ENCODE peak calls at places on chromosomes 16 and 17, in ten cellular contexts. One of them, this sample, is unnamed.

GRCh38 chr17:45293413-45294211 is 23.2 kb downstream of the MAP3K14 start:
- DNase-seq in AG04450: peak
- DNase-seq in CD4-positive, alpha-beta T cell: no peak
- DNase-seq in body of pancreas: peak
- DNase-seq in fibroblast of pulmonary artery: peak
- DNase-seq in GM12865: peak
- DNase-seq in pancreas: peak
- DNase-seq in HFFc6: peak
- DNase-seq in retinal pigment epithelial cell: peak
- DNase-seq in Calu3: peak
- DNase-seq in this sample: no peak

GRCh38 chr16:70735141-70735979 is 49.5 kb upstream of the MTSS2 start:
- DNase-seq in retinal pigment epithelial cell: no peak
- DNase-seq in CD4-positive, alpha-beta T cell: no peak
- DNase-seq in body of pancreas: no peak
- DNase-seq in HFFc6: peak
- DNase-seq in GM12865: no peak
- DNase-seq in fibroblast of pulmonary artery: peak
- DNase-seq in AG04450: peak
- DNase-seq in pancreas: no peak
- DNase-seq in Calu3: no peak
- DNase-seq in this sample: no peak

GRCh38 chr16:84868328-84868727 is 48.5 kb downstream of the CRISPLD2 start:
- DNase-seq in CD4-positive, alpha-beta T cell: no peak
- DNase-seq in HFFc6: no peak
- DNase-seq in GM12865: no peak
- DNase-seq in retinal pigment epithelial cell: no peak
- DNase-seq in pancreas: no peak
- DNase-seq in Calu3: no peak
- DNase-seq in AG04450: no peak
- DNase-seq in fibroblast of pulmonary artery: no peak
- DNase-seq in body of pancreas: no peak
- DNase-seq in this sample: no peak

GRCh38 chr16:87303431-87303930 is 13.7 kb downstream of the C16orf95 start:
- DNase-seq in pancreas: no peak
- DNase-seq in CD4-positive, alpha-beta T cell: no peak
- DNase-seq in AG04450: no peak
- DNase-seq in fibroblast of pulmonary artery: peak
- DNase-seq in body of pancreas: no peak
- DNase-seq in HFFc6: no peak
- DNase-seq in GM12865: no peak
- DNase-seq in retinal pigment epithelial cell: no peak
- DNase-seq in Calu3: no peak
- DNase-seq in this sample: no peak

GRCh38 chr17:41527076-41528023 is 758 bp downstream of the KRT19 start:
- DNase-seq in Calu3: peak
- DNase-seq in AG04450: no peak
- DNase-seq in retinal pigment epithelial cell: no peak
- DNase-seq in body of pancreas: peak
- DNase-seq in HFFc6: no peak
- DNase-seq in fibroblast of pulmonary artery: no peak
- DNase-seq in GM12865: no peak
- DNase-seq in pancreas: peak
- DNase-seq in CD4-positive, alpha-beta T cell: no peak
- DNase-seq in this sample: no peak

GRCh38 chr17:2990396-2990795 is 73.0 kb downstream of the OR1D5 start:
- DNase-seq in HFFc6: no peak
- DNase-seq in AG04450: no peak
- DNase-seq in fibroblast of pulmonary artery: no peak
- DNase-seq in GM12865: no peak
- DNase-seq in Calu3: no peak
- DNase-seq in retinal pigment epithelial cell: no peak
- DNase-seq in pancreas: no peak
- DNase-seq in body of pancreas: no peak
- DNase-seq in CD4-positive, alpha-beta T cell: no peak
- DNase-seq in this sample: no peak

GRCh38 chr17:59607817-59608403 is 11.8 kb upstream of the CLTC start:
- DNase-seq in fibroblast of pulmonary artery: no peak
- DNase-seq in retinal pigment epithelial cell: no peak
- DNase-seq in body of pancreas: no peak
- DNase-seq in CD4-positive, alpha-beta T cell: no peak
- DNase-seq in HFFc6: no peak
- DNase-seq in GM12865: peak
- DNase-seq in pancreas: no peak
- DNase-seq in Calu3: no peak
- DNase-seq in AG04450: no peak
- DNase-seq in this sample: no peak

GRCh38 chr17:34275881-34276280 is 5.9 kb downstream of the CCL7 start:
- DNase-seq in body of pancreas: no peak
- DNase-seq in HFFc6: peak
- DNase-seq in AG04450: peak
- DNase-seq in CD4-positive, alpha-beta T cell: no peak
- DNase-seq in pancreas: no peak
- DNase-seq in Calu3: no peak
- DNase-seq in retinal pigment epithelial cell: no peak
- DNase-seq in GM12865: no peak
- DNase-seq in fibroblast of pulmonary artery: peak
- DNase-seq in this sample: peak

GRCh38 chr17:33285413-33285812 is 7.7 kb downstream of the ASIC2 start:
- DNase-seq in Calu3: no peak
- DNase-seq in fibroblast of pulmonary artery: no peak
- DNase-seq in HFFc6: no peak
- DNase-seq in pancreas: no peak
- DNase-seq in GM12865: no peak
- DNase-seq in body of pancreas: no peak
- DNase-seq in AG04450: no peak
- DNase-seq in CD4-positive, alpha-beta T cell: no peak
- DNase-seq in retinal pigment epithelial cell: no peak
- DNase-seq in this sample: no peak

GRCh38 chr17:65660947-65661346 is 99.5 kb upstream of the AXIN2 start:
- DNase-seq in CD4-positive, alpha-beta T cell: no peak
- DNase-seq in GM12865: peak
- DNase-seq in retinal pigment epithelial cell: no peak
- DNase-seq in Calu3: no peak
- DNase-seq in pancreas: no peak
- DNase-seq in HFFc6: peak
- DNase-seq in body of pancreas: no peak
- DNase-seq in AG04450: no peak
- DNase-seq in fibroblast of pulmonary artery: peak
- DNase-seq in this sample: no peak

GRCh38 chr17:42657824-42658588 is 1.1 kb upstream of the TUBG2 start:
- DNase-seq in fibroblast of pulmonary artery: no peak
- DNase-seq in body of pancreas: no peak
- DNase-seq in CD4-positive, alpha-beta T cell: no peak
- DNase-seq in GM12865: no peak
- DNase-seq in retinal pigment epithelial cell: no peak
- DNase-seq in pancreas: no peak
- DNase-seq in Calu3: no peak
- DNase-seq in HFFc6: no peak
- DNase-seq in AG04450: no peak
- DNase-seq in this sample: no peak

GRCh38 chr17:63275318-63275967 is 170.7 kb downstream of the CYB561 start:
- DNase-seq in body of pancreas: no peak
- DNase-seq in HFFc6: peak
- DNase-seq in GM12865: no peak
- DNase-seq in retinal pigment epithelial cell: peak
- DNase-seq in pancreas: no peak
- DNase-seq in Calu3: peak
- DNase-seq in fibroblast of pulmonary artery: peak
- DNase-seq in CD4-positive, alpha-beta T cell: no peak
- DNase-seq in AG04450: peak
- DNase-seq in this sample: peak

GRCh38 chr17:846901-847777 is 65.0 kb downstream of the MRM3 start:
- DNase-seq in HFFc6: no peak
- DNase-seq in retinal pigment epithelial cell: no peak
- DNase-seq in GM12865: no peak
- DNase-seq in Calu3: no peak
- DNase-seq in AG04450: no peak
- DNase-seq in body of pancreas: peak
- DNase-seq in pancreas: no peak
- DNase-seq in fibroblast of pulmonary artery: peak
- DNase-seq in CD4-positive, alpha-beta T cell: no peak
- DNase-seq in this sample: no peak

GRCh38 chr16:19008245-19008644 is 24.5 kb downstream of the TMC7 start:
- DNase-seq in HFFc6: peak
- DNase-seq in pancreas: no peak
- DNase-seq in Calu3: no peak
- DNase-seq in fibroblast of pulmonary artery: peak
- DNase-seq in GM12865: peak
- DNase-seq in CD4-positive, alpha-beta T cell: no peak
- DNase-seq in AG04450: peak
- DNase-seq in retinal pigment epithelial cell: no peak
- DNase-seq in body of pancreas: no peak
- DNase-seq in this sample: no peak

DNA sequence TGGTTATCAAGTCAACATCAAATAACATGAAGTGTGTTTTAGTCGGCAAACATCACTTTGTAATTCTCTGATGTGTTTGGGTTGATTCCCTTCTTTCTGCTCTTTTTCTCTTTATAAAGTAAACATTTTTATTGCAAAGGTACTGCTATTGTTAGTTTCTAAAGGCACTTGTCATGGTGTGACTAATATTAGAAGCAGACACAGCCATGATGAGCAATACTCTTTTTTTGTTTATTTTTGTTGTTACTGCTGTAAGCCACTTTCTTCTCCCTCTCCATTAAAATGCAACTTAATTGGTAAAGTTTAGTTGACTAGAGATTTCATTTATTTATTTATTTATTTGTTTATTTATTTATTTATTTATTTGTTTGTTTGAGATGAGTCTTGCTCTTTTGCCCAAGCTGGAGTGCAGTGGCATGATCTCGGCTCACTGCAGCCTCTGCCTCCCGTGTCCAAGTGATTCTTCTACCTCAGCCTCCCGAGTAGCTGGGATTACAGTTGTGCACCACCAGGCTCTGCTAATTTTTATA is 424.7 kb downstream of the WWOX start:
- DNase-seq in retinal pigment epithelial cell: no peak
- DNase-seq in pancreas: no peak
- DNase-seq in GM12865: no peak
- DNase-seq in body of pancreas: no peak
- DNase-seq in fibroblast of pulmonary artery: no peak
- DNase-seq in HFFc6: no peak
- DNase-seq in CD4-positive, alpha-beta T cell: no peak
- DNase-seq in AG04450: no peak
- DNase-seq in Calu3: no peak
- DNase-seq in this sample: no peak
- TF ChIP-seq CTCF in retinal pigment epithelial cell: no peak
- TF ChIP-seq CTCF in pancreas: no peak
- TF ChIP-seq CTCF in GM12865: no peak
- TF ChIP-seq CTCF in body of pancreas: no peak
- TF ChIP-seq CTCF in fibroblast of pulmonary artery: no peak
- TF ChIP-seq CTCF in HFFc6: no peak
- TF ChIP-seq CTCF in CD4-positive, alpha-beta T cell: no peak
- TF ChIP-seq CTCF in AG04450: no peak
- TF ChIP-seq CTCF in Calu3: no peak
- TF ChIP-seq CTCF in this sample: no peak

DNA sequence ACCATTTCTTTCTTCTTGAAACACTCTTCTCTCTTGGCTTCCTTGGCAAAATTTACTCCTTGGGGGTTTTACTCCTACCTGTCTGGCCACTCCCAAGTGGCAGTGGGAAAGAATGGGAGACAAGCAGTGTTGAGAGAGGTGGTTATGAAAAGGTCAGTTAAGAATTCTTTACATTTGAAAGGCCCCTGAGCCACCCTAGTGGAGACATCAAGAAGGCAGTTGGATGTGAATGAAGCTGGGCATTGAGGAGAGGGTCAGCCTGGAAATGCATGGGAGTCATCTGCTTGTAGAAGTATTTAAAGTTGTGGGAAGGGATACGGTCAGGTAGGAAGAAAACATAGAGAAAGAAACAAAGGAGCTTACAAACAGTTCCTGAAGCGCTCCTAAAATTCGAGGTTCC is 42.3 kb upstream of the CCNF start:
- DNase-seq in Calu3: no peak
- DNase-seq in body of pancreas: no peak
- DNase-seq in pancreas: no peak
- DNase-seq in retinal pigment epithelial cell: no peak
- DNase-seq in HFFc6: no peak
- DNase-seq in CD4-positive, alpha-beta T cell: no peak
- DNase-seq in fibroblast of pulmonary artery: no peak
- DNase-seq in GM12865: no peak
- DNase-seq in AG04450: no peak
- DNase-seq in this sample: no peak
- TF ChIP-seq CTCF in Calu3: peak
- TF ChIP-seq CTCF in body of pancreas: no peak
- TF ChIP-seq CTCF in pancreas: no peak
- TF ChIP-seq CTCF in retinal pigment epithelial cell: peak
- TF ChIP-seq CTCF in HFFc6: peak
- TF ChIP-seq CTCF in CD4-positive, alpha-beta T cell: no peak
- TF ChIP-seq CTCF in fibroblast of pulmonary artery: peak
- TF ChIP-seq CTCF in GM12865: peak
- TF ChIP-seq CTCF in AG04450: peak
- TF ChIP-seq CTCF in this sample: peak

DNA sequence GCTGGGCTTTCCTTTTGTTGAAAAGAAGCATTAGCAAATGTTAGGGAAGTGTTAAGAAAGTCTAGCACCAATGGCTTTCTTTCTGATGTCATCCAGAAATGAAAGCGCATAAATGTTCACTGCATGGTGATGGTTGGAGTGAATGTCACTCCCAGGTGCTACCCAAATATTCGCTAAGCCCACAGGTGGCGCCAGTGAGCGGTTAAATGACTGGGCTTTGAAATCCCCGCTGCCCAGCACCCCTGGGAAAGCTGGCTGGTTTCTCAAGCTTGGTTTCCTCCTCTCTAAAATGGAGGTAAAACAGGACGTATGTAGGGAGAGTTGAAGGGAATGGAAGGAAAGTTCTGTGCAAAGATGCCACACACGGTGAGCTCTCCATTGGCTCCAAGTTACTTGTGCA is 104.4 kb downstream of the IRX5 start:
- DNase-seq in pancreas: peak
- DNase-seq in body of pancreas: peak
- DNase-seq in GM12865: peak
- DNase-seq in retinal pigment epithelial cell: no peak
- DNase-seq in HFFc6: no peak
- DNase-seq in AG04450: no peak
- DNase-seq in CD4-positive, alpha-beta T cell: no peak
- DNase-seq in fibroblast of pulmonary artery: no peak
- DNase-seq in Calu3: peak
- DNase-seq in this sample: no peak
- TF ChIP-seq CTCF in pancreas: peak
- TF ChIP-seq CTCF in body of pancreas: peak
- TF ChIP-seq CTCF in GM12865: peak
- TF ChIP-seq CTCF in retinal pigment epithelial cell: peak
- TF ChIP-seq CTCF in HFFc6: peak
- TF ChIP-seq CTCF in AG04450: peak
- TF ChIP-seq CTCF in CD4-positive, alpha-beta T cell: no peak
- TF ChIP-seq CTCF in fibroblast of pulmonary artery: peak
- TF ChIP-seq CTCF in Calu3: peak
- TF ChIP-seq CTCF in this sample: peak

DNA sequence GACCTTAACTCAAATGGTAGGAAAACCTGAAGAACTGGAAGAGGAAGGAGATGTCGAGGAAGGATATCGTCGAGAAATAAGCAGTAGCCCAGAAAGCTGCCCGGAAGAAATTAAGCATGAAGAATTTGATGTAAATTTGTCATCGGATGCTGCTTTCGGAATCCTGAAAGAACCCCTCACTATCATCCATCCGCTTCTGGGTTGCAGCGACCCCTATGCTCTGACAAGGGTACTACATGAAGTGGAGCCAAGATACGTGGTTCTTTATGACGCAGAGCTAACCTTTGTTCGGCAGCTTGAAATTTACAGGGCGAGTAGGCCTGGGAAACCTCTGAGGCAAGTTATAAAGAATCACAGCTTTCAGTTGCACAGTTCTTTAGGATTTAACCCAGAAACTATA is 15.5 kb downstream of the ERCC4 start:
- DNase-seq in HFFc6: no peak
- DNase-seq in Calu3: no peak
- DNase-seq in CD4-positive, alpha-beta T cell: no peak
- DNase-seq in retinal pigment epithelial cell: no peak
- DNase-seq in fibroblast of pulmonary artery: no peak
- DNase-seq in AG04450: no peak
- DNase-seq in body of pancreas: no peak
- DNase-seq in pancreas: no peak
- DNase-seq in GM12865: no peak
- DNase-seq in this sample: no peak
- TF ChIP-seq CTCF in HFFc6: peak
- TF ChIP-seq CTCF in Calu3: peak
- TF ChIP-seq CTCF in CD4-positive, alpha-beta T cell: peak
- TF ChIP-seq CTCF in retinal pigment epithelial cell: peak
- TF ChIP-seq CTCF in fibroblast of pulmonary artery: peak
- TF ChIP-seq CTCF in AG04450: peak
- TF ChIP-seq CTCF in body of pancreas: peak
- TF ChIP-seq CTCF in pancreas: no peak
- TF ChIP-seq CTCF in GM12865: peak
- TF ChIP-seq CTCF in this sample: peak

This sample was measured in AG04449.